ENCODE peak calls at places on chromosome 14, in ten cellular contexts. X is stimulated activated CD8-positive, alpha-beta memory T cell treated with anti-CD3 and anti-CD28 coated beads, Interleukin-7, amount 100 ng/mL, for 48 hours; L is neuronal stem cell; F is activated naive CD4-positive, alpha-beta T cell treated with anti-CD3 and anti-CD28 coated beads for 36 hours; A is ecto neural progenitor cell; J is mesendoderm; B is stimulated activated CD4-positive, alpha-beta T cell treated with anti-CD3 and anti-CD28 coated beads, Interleukin-2, amount 100 ng/mL, for 48 hours; U is effector memory CD4-positive, alpha-beta T cell; M is NCI-H1417; Z is DMS 273 treated with DMSO at 0.1 percent for 48 hours. T is an unnamed sample.

GRCh38 chr14:73283592-73284379 is 46.5 kb downstream of the PAPLN start:
- DNase-seq in Z (no peak), L (peak), X (no peak), U (no peak), A (no peak), M (peak), J (peak), B (no peak), F (no peak), T (peak)

GRCh38 chr14:104956290-104956890 is 21.8 kb downstream of the AHNAK2 start:
- DNase-seq in F (no peak), A (no peak), B (no peak), X (no peak), M (no peak), L (no peak), U (no peak), Z (no peak), J (no peak), T (no peak)

GRCh38 chr14:42057176-42057575 is 450.5 kb downstream of the LRFN5 start:
- DNase-seq in Z (no peak), A (no peak), X (no peak), L (no peak), F (no peak), M (no peak), B (no peak), J (no peak), U (no peak), T (no peak)

GRCh38 chr14:103103461-103104388 is 9.2 kb downstream of the EXOC3L4 start:
- DNase-seq in B (no peak), X (no peak), F (no peak), Z (peak), L (no peak), M (peak), U (no peak), A (peak), J (no peak), T (peak)

GRCh38 chr14:59343585-59343984 is 121.6 kb downstream of the GPR135 start:
- DNase-seq in M (peak), A (no peak), F (no peak), X (no peak), J (peak), U (no peak), L (no peak), Z (no peak), B (no peak), T (peak)

GRCh38 chr14:100673807-100674154 is 52.9 kb upstream of the DLK1 start:
- DNase-seq in M (no peak), J (no peak), B (no peak), U (no peak), F (no peak), L (no peak), A (no peak), Z (no peak), X (no peak), T (no peak)

GRCh38 chr14:104878582-104878981 is 13.5 kb downstream of the CEP170B start:
- DNase-seq in J (no peak), F (no peak), L (no peak), B (no peak), X (no peak), Z (peak), M (peak), U (no peak), A (no peak), T (no peak)

GRCh38 chr14:21102472-21103164 is 1.8 kb downstream of the TMEM253 start:
- DNase-seq in A (no peak), B (no peak), F (no peak), L (no peak), U (no peak), M (peak), Z (no peak), X (no peak), J (peak), T (no peak)

GRCh38 chr14:99530407-99530806 is 49.2 kb downstream of the CCNK start:
- DNase-seq in M (no peak), Z (no peak), A (no peak), B (no peak), J (no peak), U (no peak), X (no peak), L (no peak), F (no peak), T (no peak)

GRCh38 chr14:72142328-72142727 is 210.1 kb downstream of the RGS6 start:
- DNase-seq in F (no peak), A (no peak), M (peak), L (no peak), Z (no peak), J (no peak), U (no peak), B (no peak), X (no peak), T (no peak)

GRCh38 chr14:92160619-92161018 is 38.9 kb downstream of the CPSF2 start:
- DNase-seq in X (no peak), J (no peak), F (no peak), U (no peak), M (no peak), Z (no peak), B (no peak), L (no peak), A (no peak), T (no peak)

GRCh38 chr14:72582582-72582981 is 311.3 kb downstream of the DPF3 start:
- DNase-seq in L (no peak), B (no peak), F (peak), M (no peak), Z (no peak), U (no peak), A (no peak), J (no peak), X (no peak), T (no peak)

GRCh38 chr14:64628940-64629403 is 75.3 kb upstream of the PLEKHG3 start:
- DNase-seq in A (no peak), X (no peak), J (peak), M (no peak), F (no peak), Z (no peak), L (no peak), U (no peak), B (no peak), T (peak)

GRCh38 chr14:103463149-103463548 is 59.5 kb downstream of the CKB start:
- DNase-seq in M (no peak), B (no peak), Z (no peak), J (no peak), A (no peak), L (no peak), X (no peak), F (no peak), U (no peak), T (no peak)

GRCh38 chr14:22221508-22221907 is 367.5 kb downstream of the DAD1 start:
- DNase-seq in L (no peak), J (peak), M (no peak), U (no peak), F (no peak), B (no peak), Z (no peak), A (no peak), X (no peak), T (peak)

GRCh38 chr14:49586673-49587460 is 687 bp upstream of the RPS29 start:
- DNase-seq in Z (peak), L (peak), M (peak), B (no peak), U (peak), J (peak), A (peak), F (peak), X (peak), T (peak)

GRCh38 chr14:59869381-59870255 is 958 bp downstream of the RTN1 start:
- DNase-seq in A (peak), B (no peak), U (no peak), F (no peak), L (no peak), Z (no peak), X (no peak), J (peak), M (no peak), T (no peak)

GRCh38 chr14:81382517-81383225 is 17.5 kb downstream of the STON2 start:
- DNase-seq in B (no peak), Z (no peak), U (no peak), J (no peak), L (no peak), X (no peak), A (no peak), M (no peak), F (no peak), T (peak)

GRCh38 chr14:49634547-49635334 is at the start of gene DNAAF2:
- DNase-seq in M (peak), L (peak), A (peak), U (peak), X (no peak), J (peak), Z (no peak), F (peak), B (peak), T (peak)

GRCh38 chr14:79515158-79515557 is 696.1 kb downstream of the DIO2 start:
- DNase-seq in X (no peak), Z (no peak), J (no peak), M (no peak), L (no peak), F (no peak), A (no peak), B (no peak), U (no peak), T (no peak)